ENCODE peak calls at places on chromosome 18, in five cellular contexts. U, S, E, H and M are unnamed samples.

GRCh38 chr18:13456736-13457271 is 238.2 kb downstream of the LDLRAD4 start:
- DNase-seq in U (no peak), S (no peak), E (no peak), H (no peak), M (no peak)

GRCh38 chr18:69757733-69758132 is 189.9 kb downstream of the CD226 start:
- DNase-seq in U (no peak), S (no peak), E (no peak), H (no peak), M (no peak)

GRCh38 chr18:59286341-59286740 is 13.1 kb upstream of the RAX start:
- DNase-seq in U (no peak), S (no peak), E (no peak), H (no peak), M (no peak)

GRCh38 chr18:36297419-36298112 is at the start of gene FHOD3:
- DNase-seq in U (no peak), S (peak), E (peak), H (no peak), M (no peak)

GRCh38 chr18:2180586-2180985 is 390.7 kb downstream of the METTL4 start:
- DNase-seq in U (no peak), S (no peak), E (no peak), H (no peak), M (no peak)

GRCh38 chr18:30406728-30407127 is 635.8 kb downstream of the DSC3 start:
- DNase-seq in U (no peak), S (no peak), E (no peak), H (no peak), M (no peak)

GRCh38 chr18:78999939-79000338 is 20.3 kb downstream of the SALL3 start:
- DNase-seq in U (peak), S (no peak), E (no peak), H (no peak), M (no peak)

GRCh38 chr18:58175122-58175687 is 131.2 kb downstream of the NEDD4L start:
- DNase-seq in U (no peak), S (peak), E (peak), H (no peak), M (no peak)

GRCh38 chr18:21181763-21182162 is 60.3 kb upstream of the GREB1L start:
- DNase-seq in U (no peak), S (no peak), E (no peak), H (no peak), M (no peak)

GRCh38 chr18:3594760-3595241 is 144.8 kb downstream of the TGIF1 start:
- DNase-seq in U (no peak), S (no peak), E (no peak), H (peak), M (no peak)

GRCh38 chr18:75297731-75298130 is 87.1 kb downstream of the TSHZ1 start:
- DNase-seq in U (no peak), S (no peak), E (no peak), H (no peak), M (no peak)

GRCh38 chr18:10230072-10230471 is 224.4 kb upstream of the APCDD1 start:
- DNase-seq in U (peak), S (no peak), E (no peak), H (peak), M (no peak)

GRCh38 chr18:22613788-22614187 is 196.1 kb upstream of the CTAGE1 start:
- DNase-seq in U (no peak), S (no peak), E (no peak), H (no peak), M (no peak)

GRCh38 chr18:56402872-56403516 is 235.4 kb downstream of the TXNL1 start:
- DNase-seq in U (no peak), S (no peak), E (no peak), H (no peak), M (no peak)

GRCh38 chr18:374735-375168 is 106.9 kb upstream of the THOC1 start:
- DNase-seq in U (no peak), S (no peak), E (no peak), H (no peak), M (no peak)

GRCh38 chr18:40874233-40874632 is 1080.8 kb upstream of the PIK3C3 start:
- DNase-seq in U (no peak), S (no peak), E (no peak), H (no peak), M (no peak)

GRCh38 chr18:45755936-45756335 is 32.0 kb downstream of the SLC14A1 start:
- DNase-seq in U (no peak), S (no peak), E (no peak), H (no peak), M (no peak)

GRCh38 chr18:677951-678363 is 20.5 kb downstream of the TYMS start:
- DNase-seq in U (no peak), S (no peak), E (no peak), H (no peak), M (no peak)

GRCh38 chr18:34222025-34222395 is 2.7 kb downstream of the NOL4 start:
- DNase-seq in U (no peak), S (no peak), E (peak), H (no peak), M (no peak)

GRCh38 chr18:59631583-59632181 is 65.5 kb downstream of the CCBE1 start:
- DNase-seq in U (peak), S (no peak), E (peak), H (peak), M (no peak)

GRCh38 chr18:25168011-25168410 is 184.0 kb downstream of the ZNF521 start:
- DNase-seq in U (no peak), S (no peak), E (no peak), H (no peak), M (no peak)

GRCh38 chr18:74791501-74792188 is 194.0 kb downstream of the ZNF407 start:
- DNase-seq in U (no peak), S (no peak), E (no peak), H (no peak), M (no peak)

GRCh38 chr18:59917422-59917821 is 17.6 kb downstream of the PMAIP1 start:
- DNase-seq in U (no peak), S (no peak), E (peak), H (no peak), M (no peak)

GRCh38 chr18:79599503-79599931 is 80.1 kb upstream of the CTDP1 start:
- DNase-seq in U (no peak), S (no peak), E (no peak), H (no peak), M (no peak)

GRCh38 chr18:9916067-9916684 is 2.4 kb downstream of the VAPA start:
- DNase-seq in U (no peak), S (no peak), E (no peak), H (no peak), M (no peak)

GRCh38 chr18:27363918-27364317 is 178.8 kb upstream of the CHST9 start:
- DNase-seq in U (no peak), S (no peak), E (no peak), H (peak), M (no peak)

GRCh38 chr18:35355140-35355618 is 11.0 kb upstream of the ZNF24 start:
- DNase-seq in U (peak), S (no peak), E (peak), H (peak), M (no peak)

GRCh38 chr18:63421514-63421913 is 762 bp downstream of the VPS4B start:
- DNase-seq in U (no peak), S (no peak), E (no peak), H (no peak), M (no peak)
- TF ChIP-seq ZNF274 in U (no peak), S (no peak), E (no peak), H (no peak), M (no peak)

GRCh38 chr18:51716277-51716676 is 518.8 kb upstream of the MEX3C start:
- DNase-seq in U (no peak), S (no peak), E (no peak), H (no peak), M (no peak)
- TF ChIP-seq SP1 in U (no peak), S (no peak), E (no peak), H (no peak), M (no peak)

DNA sequence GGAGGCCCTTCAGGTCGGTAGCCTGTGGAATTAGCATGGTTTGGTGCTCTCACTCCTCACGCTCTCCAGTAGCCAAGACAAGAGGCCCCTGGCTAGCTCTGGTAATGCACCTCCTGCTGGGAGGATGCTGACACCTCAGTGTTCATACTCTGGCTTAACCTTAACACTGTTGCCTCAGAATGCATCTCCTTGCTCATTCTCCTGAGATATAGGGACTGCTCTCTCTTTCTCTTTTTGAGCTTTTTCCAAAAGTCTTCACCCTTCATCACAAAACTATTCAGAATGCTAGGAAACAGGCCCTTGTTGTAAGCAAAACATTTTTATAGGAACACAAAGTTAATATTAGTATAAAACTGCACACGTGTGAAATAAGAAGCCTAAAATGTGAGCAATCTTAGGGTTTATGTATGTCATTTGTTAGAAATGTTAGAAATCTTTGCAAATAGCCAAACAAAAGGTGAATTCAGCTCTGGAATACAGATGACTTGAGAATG is 17.3 kb upstream of the IMPA2 start:
- DNase-seq in U (no peak), S (no peak), E (no peak), H (no peak), M (no peak)
- TF ChIP-seq ZNF274 in U (no peak), S (no peak), E (no peak), H (no peak), M (no peak)

GRCh38 chr18:8361941-8362471 is 247.2 kb upstream of the RAB12 start:
- DNase-seq in U (no peak), S (no peak), E (no peak), H (no peak), M (no peak)
- TF ChIP-seq SP1 in U (no peak), S (no peak), E (no peak), H (no peak), M (no peak)

GRCh38 chr18:48356909-48357631 is 52.1 kb downstream of the ZBTB7C start:
- DNase-seq in U (no peak), S (no peak), E (no peak), H (no peak), M (no peak)
- TF ChIP-seq ZNF274 in U (no peak), S (no peak), E (no peak), H (no peak), M (no peak)

GRCh38 chr18:63410792-63411191 is 11.5 kb downstream of the VPS4B start:
- DNase-seq in U (no peak), S (no peak), E (no peak), H (peak), M (no peak)
- TF ChIP-seq SP1 in U (no peak), S (no peak), E (no peak), H (no peak), M (no peak)

GRCh38 chr18:43893001-43893637 is 615.8 kb upstream of the SYT4 start:
- DNase-seq in U (no peak), S (no peak), E (no peak), H (no peak), M (no peak)
- TF ChIP-seq ZNF274 in U (no peak), S (no peak), E (no peak), H (no peak), M (no peak)

DNA sequence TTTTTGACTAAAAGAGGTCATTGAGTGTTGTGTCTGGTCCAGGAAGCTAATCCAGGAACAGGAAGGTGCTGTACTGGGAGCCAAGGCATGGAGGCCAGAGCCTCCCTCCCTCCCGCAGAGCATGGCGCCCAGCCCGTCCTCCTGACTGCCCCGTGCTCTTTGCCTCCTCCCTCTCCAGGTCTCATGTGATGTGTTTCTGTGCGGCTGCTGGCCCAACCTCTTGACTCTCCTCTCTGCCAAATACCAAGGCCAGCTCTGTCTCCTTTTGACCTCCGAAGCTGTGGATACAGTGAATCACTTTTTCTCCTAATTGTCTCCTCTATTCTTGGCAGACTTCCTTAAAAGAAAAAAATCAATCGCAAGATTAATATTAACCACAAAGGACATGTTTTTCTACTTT is 284.1 kb downstream of the PHLPP1 start:
- DNase-seq in U (no peak), S (no peak), E (no peak), H (no peak), M (no peak)
- TF ChIP-seq SP1 in U (no peak), S (no peak), E (no peak), H (no peak), M (no peak)

GRCh38 chr18:23921716-23922285 is 92.8 kb upstream of the TTC39C start:
- DNase-seq in U (no peak), S (no peak), E (no peak), H (no peak), M (no peak)
- TF ChIP-seq ZNF274 in U (no peak), S (no peak), E (no peak), H (no peak), M (no peak)

DNA sequence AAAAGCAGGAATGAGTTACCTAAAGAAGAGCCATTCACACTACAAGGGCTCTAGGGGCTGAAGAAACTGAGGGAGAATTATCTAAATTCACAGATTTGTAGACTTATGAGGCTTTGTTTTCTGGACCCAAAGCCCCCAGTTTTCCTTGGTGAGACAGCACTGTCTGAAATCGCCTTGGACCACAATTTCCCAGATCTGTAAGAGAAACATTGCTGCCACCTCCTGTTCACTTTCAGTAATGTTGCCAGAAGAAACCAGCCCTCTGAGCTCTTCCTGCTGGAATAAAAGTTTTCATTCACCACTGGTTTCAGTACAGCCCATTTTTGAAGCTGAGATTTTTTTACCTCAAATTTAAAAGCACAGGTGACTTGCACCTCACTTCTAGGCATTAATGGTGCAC is 169.2 kb downstream of the CDH20 start:
- DNase-seq in U (peak), S (peak), E (peak), H (peak), M (peak)
- TF ChIP-seq SP1 in U (no peak), S (no peak), E (no peak), H (no peak), M (no peak)